ENCODE peak calls at places on chromosomes 2 and 18, in seven cellular contexts. N, C, X, A, P, G and F are unnamed samples.

GRCh38 chr2:225002039-225002655 is 40.1 kb downstream of the DOCK10 start:
- DNase-seq in P (peak), C (peak), A (peak), G (peak), X (no peak), N (peak), F (no peak)

GRCh38 chr2:216691210-216691741 is 4.1 kb downstream of the IGFBP5 start:
- DNase-seq in A (no peak), C (peak), P (peak), N (no peak), X (no peak), G (peak), F (no peak)

GRCh38 chr2:74648009-74648443 is at the start of gene M1AP:
- DNase-seq in A (peak), P (no peak), C (no peak), N (no peak), X (no peak), G (no peak), F (peak)

GRCh38 chr2:169693344-169693743 is 861 bp downstream of the CFAP210 start:
- DNase-seq in N (no peak), G (no peak), X (no peak), P (no peak), C (no peak), A (no peak), F (no peak)

GRCh38 chr18:36771246-36771645 is 57.6 kb downstream of the TPGS2 start:
- DNase-seq in A (no peak), C (no peak), P (no peak), X (no peak), N (no peak), G (no peak), F (no peak)

GRCh38 chr18:76955529-76956170 is 133.3 kb downstream of the ZNF236 start:
- DNase-seq in N (no peak), G (no peak), C (no peak), P (no peak), A (no peak), X (no peak), F (no peak)

GRCh38 chr2:5373200-5373599 is 319.0 kb upstream of the SOX11 start:
- DNase-seq in A (peak), P (no peak), G (no peak), X (no peak), N (no peak), C (no peak), F (peak)

GRCh38 chr2:111024496-111024895 is 96.2 kb upstream of the BCL2L11 start:
- DNase-seq in X (no peak), P (no peak), G (no peak), C (no peak), A (no peak), N (no peak), F (no peak)

GRCh38 chr2:60759654-60760053 is 3.6 kb downstream of the PAPOLG start:
- DNase-seq in G (no peak), N (no peak), C (no peak), A (no peak), P (no peak), X (no peak), F (no peak)

GRCh38 chr2:108933691-108934117 is 55.3 kb downstream of the EDAR start:
- DNase-seq in X (no peak), G (no peak), C (no peak), A (no peak), P (no peak), N (no peak), F (no peak)

GRCh38 chr18:36724591-36725001 is 104.2 kb downstream of the TPGS2 start:
- DNase-seq in P (peak), N (no peak), A (no peak), X (no peak), C (no peak), G (peak), F (no peak)

GRCh38 chr2:221791840-221792239 is 219.7 kb upstream of the EPHA4 start:
- DNase-seq in G (peak), C (no peak), A (no peak), N (no peak), P (peak), X (no peak), F (no peak)

GRCh38 chr2:16416651-16417050 is 249.0 kb downstream of the CYRIA start:
- DNase-seq in G (no peak), N (no peak), P (no peak), A (no peak), X (no peak), C (no peak), F (no peak)

GRCh38 chr2:242075683-242076082 is 206.2 kb downstream of the RTP5 start:
- DNase-seq in C (peak), N (no peak), P (peak), X (no peak), G (no peak), A (no peak), F (no peak)

GRCh38 chr2:103798291-103798690 is 1036.5 kb downstream of the TMEM182 start:
- DNase-seq in G (no peak), N (no peak), X (no peak), C (no peak), P (no peak), A (no peak), F (no peak)

GRCh38 chr2:148552675-148553331 is 91.7 kb upstream of the EPC2 start:
- DNase-seq in N (no peak), A (no peak), X (no peak), G (peak), C (peak), P (no peak), F (no peak)

GRCh38 chr2:55894720-55895119 is 28.9 kb downstream of the EFEMP1 start:
- DNase-seq in A (no peak), C (no peak), X (no peak), N (no peak), G (no peak), P (no peak), F (no peak)

GRCh38 chr2:186325827-186326535 is 160.1 kb upstream of the ZC3H15 start:
- DNase-seq in N (no peak), A (no peak), X (no peak), C (no peak), G (no peak), P (no peak), F (no peak)

GRCh38 chr18:79529296-79529695 is 133.6 kb downstream of the NFATC1 start:
- DNase-seq in X (no peak), P (no peak), G (no peak), A (no peak), N (no peak), C (no peak), F (no peak)

GRCh38 chr2:199875400-199875799 is 24.4 kb upstream of the FTCDNL1 start:
- DNase-seq in A (no peak), G (no peak), C (no peak), P (no peak), N (no peak), X (no peak), F (no peak)

DNA sequence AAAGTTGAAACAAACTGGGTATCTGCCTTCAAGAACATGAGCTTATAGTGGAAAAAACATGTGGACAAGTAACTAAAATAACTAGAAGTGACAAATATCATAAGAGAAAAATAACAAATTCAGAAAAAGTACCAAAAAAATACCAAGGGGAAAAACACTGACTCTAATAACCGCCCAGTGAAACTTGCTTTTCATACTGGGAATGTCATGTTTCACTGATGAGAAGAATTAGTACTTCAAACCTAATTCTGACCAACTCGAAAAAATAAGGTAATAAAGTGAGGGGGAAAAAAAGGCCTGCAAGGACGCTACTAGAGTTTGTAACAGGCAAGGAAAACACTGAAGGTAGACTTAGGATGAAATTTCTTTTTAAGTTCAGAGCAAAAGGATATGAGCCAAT is 83.6 kb downstream of the RTTN start:
- DNase-seq in X (no peak), G (no peak), P (no peak), N (no peak), A (no peak), C (no peak), F (no peak)
- TF ChIP-seq CTCF in X (no peak), G (no peak), P (no peak), N (no peak), A (no peak), C (no peak), F (no peak)

DNA sequence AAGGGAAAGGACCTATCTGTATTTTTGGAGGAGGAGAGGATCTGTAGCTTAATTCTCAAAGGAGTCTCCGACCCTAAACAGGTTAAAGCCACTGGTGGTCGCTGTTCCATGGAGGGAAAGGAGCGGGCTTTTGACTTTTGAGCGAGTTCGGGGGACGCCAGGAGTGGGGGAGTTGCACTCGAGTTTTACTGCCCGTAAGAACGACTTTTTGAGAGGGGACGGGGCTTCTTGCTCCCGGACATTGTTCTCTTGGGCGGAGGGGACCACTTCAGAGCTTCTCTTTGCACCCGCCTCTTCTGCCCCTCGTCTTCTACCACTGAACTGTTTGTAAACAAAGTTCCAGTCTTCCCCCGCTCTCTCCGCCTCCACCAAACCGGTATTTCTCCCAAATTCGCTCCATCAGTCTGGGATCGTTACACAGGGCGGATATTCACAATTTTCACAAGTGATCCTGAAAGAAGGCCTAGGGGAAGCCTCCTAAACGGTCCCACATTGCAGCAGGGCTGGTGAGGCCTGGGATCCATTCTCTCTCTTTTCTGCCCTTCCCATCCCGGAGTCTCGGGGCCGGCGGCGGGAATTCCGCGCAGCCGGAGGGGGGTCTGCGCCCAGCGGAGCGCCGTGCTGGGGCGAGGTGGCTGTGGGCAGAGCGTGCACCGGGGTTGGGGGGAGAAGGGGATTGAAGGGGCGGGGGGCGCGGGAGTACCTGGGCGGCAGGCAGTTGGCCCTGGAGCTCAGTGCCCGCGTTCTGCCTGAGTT is 6.6 kb downstream of the DLX2 start:
- DNase-seq in A (no peak), N (no peak), C (no peak), P (no peak), G (no peak), X (no peak), F (no peak)
- TF ChIP-seq CTCF in A (no peak), N (peak), C (peak), P (peak), G (no peak), X (no peak), F (peak)

GRCh38 chr2:7660816-7661215 is 743.6 kb downstream of the RNF144A start:
- DNase-seq in P (no peak), N (no peak), C (no peak), X (no peak), A (no peak), G (no peak), F (no peak)

GRCh38 chr2:7655629-7656028 is 738.4 kb downstream of the RNF144A start:
- DNase-seq in X (no peak), G (no peak), A (no peak), C (no peak), P (no peak), N (no peak), F (no peak)

GRCh38 chr2:7653617-7654016 is 736.4 kb downstream of the RNF144A start:
- DNase-seq in C (no peak), N (no peak), G (no peak), X (no peak), P (no peak), A (no peak), F (no peak)

GRCh38 chr2:7661532-7661931 is 744.3 kb downstream of the RNF144A start:
- DNase-seq in A (no peak), P (no peak), N (no peak), X (no peak), C (no peak), G (no peak), F (no peak)

DNA sequence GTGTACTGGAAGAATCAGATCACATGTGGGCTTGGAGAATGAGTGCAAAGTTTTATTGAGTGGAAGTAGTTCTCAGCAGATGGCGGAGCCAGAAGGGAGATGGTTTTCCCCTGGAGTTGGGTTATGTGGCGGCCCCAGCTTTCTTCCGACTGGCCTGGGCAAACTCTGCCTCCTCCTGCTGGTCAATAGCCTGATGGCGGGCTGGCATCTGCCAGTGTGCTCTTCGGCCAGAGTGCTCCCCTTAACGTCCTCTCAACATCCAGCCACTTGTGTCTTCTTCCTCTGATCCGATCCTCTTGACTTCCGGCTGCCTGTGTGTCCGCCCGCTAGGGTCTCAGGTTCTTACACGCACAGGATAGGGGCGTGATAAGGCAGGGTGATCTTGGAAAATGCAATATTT is 741.3 kb downstream of the RNF144A start:
- DNase-seq in C (no peak), X (no peak), G (no peak), N (no peak), A (no peak), P (no peak), F (no peak)
- TF ChIP-seq CTCF in C (no peak), X (no peak), G (no peak), N (no peak), A (no peak), P (no peak), F (no peak)

DNA sequence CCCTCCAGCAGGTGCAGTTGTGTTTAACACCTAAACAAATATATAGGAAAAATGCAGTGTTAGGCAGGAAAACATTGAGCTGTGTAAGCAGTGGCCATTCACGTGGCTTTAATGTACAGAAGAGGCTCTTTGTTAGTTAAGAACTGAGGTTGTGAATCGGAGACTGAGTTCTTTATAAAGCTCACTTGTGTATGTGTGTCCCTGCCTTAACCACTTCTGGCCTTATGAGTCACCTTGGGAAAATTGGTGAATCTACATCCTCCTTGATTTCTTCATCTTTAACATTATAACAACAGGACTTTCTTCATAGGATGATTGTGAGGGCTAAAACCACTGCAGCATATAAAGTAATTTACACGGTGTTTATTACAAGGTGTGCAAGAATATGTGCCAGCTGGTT is 188.4 kb upstream of the TPO start:
- DNase-seq in A (no peak), C (no peak), X (no peak), N (no peak), P (no peak), G (no peak), F (no peak)
- TF ChIP-seq CTCF in A (no peak), C (no peak), X (no peak), N (no peak), P (no peak), G (no peak), F (no peak)